ENCODE peak calls at places on chromosomes 1 and 21, in nine cellular contexts. K is GM13976; R is AG04450; T is AG09319; V is A549; D is CD8-positive, alpha-beta T cell; J is cardiac fibroblast; M is astrocyte of the cerebellum; A is esophagus squamous epithelium. I is an unnamed sample.

GRCh38 chr1:192817202-192817601 is 8.4 kb downstream of the RGS2 start:
- DNase-seq in K (no peak), R (no peak), T (no peak), V (no peak), D (no peak), J (no peak), M (no peak), A (no peak), I (no peak)

GRCh38 chr1:206050655-206051235 is 2.2 kb upstream of the RHEX start:
- DNase-seq in K (peak; percentile 49), R (no peak), T (no peak), V (no peak), D (no peak), J (no peak), M (no peak), A (peak; percentile 19), I (peak; percentile 50)

GRCh38 chr1:95084317-95085176 is 11.8 kb upstream of the ALG14 start:
- DNase-seq in K (peak; percentile 65), R (no peak), T (no peak), V (peak; percentile 55), D (no peak), J (peak; percentile 29), M (no peak), A (no peak), I (peak; percentile 74)

GRCh38 chr1:196423612-196424011 is 184.6 kb downstream of the KCNT2 start:
- DNase-seq in K (no peak), R (no peak), T (peak; percentile 11), V (no peak), D (no peak), J (peak; percentile 76), M (no peak), A (no peak), I (no peak)

GRCh38 chr1:227885648-227886502 is 61.9 kb downstream of the WNT9A start:
- DNase-seq in K (peak; percentile 37), R (no peak), T (no peak), V (peak; percentile 60), D (no peak), J (peak; percentile 62), M (peak; percentile 31), A (no peak), I (no peak)

GRCh38 chr21:37711294-37711844 is 204.9 kb downstream of the KCNJ6 start:
- DNase-seq in K (no peak), R (no peak), T (no peak), V (no peak), D (no peak), J (no peak), M (no peak), A (no peak), I (no peak)

GRCh38 chr1:197838836-197839235 is 63.6 kb upstream of the DENND1B start:
- DNase-seq in K (no peak), R (peak; percentile 41), T (peak; percentile 4), V (peak; percentile 15), D (no peak), J (peak; percentile 71), M (no peak), A (no peak), I (no peak)

GRCh38 chr1:72433591-72433990 is 151.3 kb upstream of the NEGR1 start:
- DNase-seq in K (no peak), R (no peak), T (no peak), V (no peak), D (no peak), J (no peak), M (no peak), A (no peak), I (no peak)

GRCh38 chr1:54391450-54392071 is 14.6 kb downstream of the SSBP3 start:
- DNase-seq in K (no peak), R (no peak), T (no peak), V (no peak), D (no peak), J (no peak), M (no peak), A (no peak), I (no peak)

GRCh38 chr1:117886101-117886795 is 43.2 kb downstream of the GDAP2 start:
- DNase-seq in K (no peak), R (peak; percentile 41), T (peak; percentile 56), V (no peak), D (no peak), J (peak; percentile 36), M (no peak), A (no peak), I (no peak)

GRCh38 chr1:211632808-211633522 is 42.5 kb downstream of the NEK2 start:
- DNase-seq in K (no peak), R (peak; percentile 45), T (no peak), V (no peak), D (no peak), J (peak; percentile 80), M (peak; percentile 87), A (no peak), I (no peak)

GRCh38 chr1:150406483-150406882 is 42.5 kb downstream of the RPRD2 start:
- DNase-seq in K (no peak), R (no peak), T (no peak), V (no peak), D (no peak), J (peak; percentile 36), M (no peak), A (no peak), I (no peak)
- TF ChIP-seq CTCF in K (no peak), R (no peak), T (no peak), V (no peak), D (no peak), J (no peak), M (no peak), A (no peak), I (no peak)

GRCh38 chr1:224431726-224432125 is 2.9 kb downstream of the WDR26 start:
- DNase-seq in K (no peak), R (no peak), T (no peak), V (no peak), D (no peak), J (no peak), M (no peak), A (no peak), I (no peak)

GRCh38 chr1:224433671-224434446 is 738 bp downstream of the WDR26 start:
- DNase-seq in K (peak; percentile 54), R (no peak), T (no peak), V (peak; percentile 21), D (peak; percentile 70), J (peak; percentile 17), M (no peak), A (no peak), I (peak; percentile 44)

GRCh38 chr1:224433041-224433670 is 1.4 kb downstream of the WDR26 start:
- DNase-seq in K (no peak), R (no peak), T (no peak), V (no peak), D (peak; percentile 53), J (peak; percentile 27), M (no peak), A (no peak), I (no peak)

GRCh38 chr1:224432141-224432540 is 2.5 kb downstream of the WDR26 start:
- DNase-seq in K (no peak), R (no peak), T (no peak), V (no peak), D (no peak), J (peak; percentile 51), M (no peak), A (no peak), I (no peak)

DNA sequence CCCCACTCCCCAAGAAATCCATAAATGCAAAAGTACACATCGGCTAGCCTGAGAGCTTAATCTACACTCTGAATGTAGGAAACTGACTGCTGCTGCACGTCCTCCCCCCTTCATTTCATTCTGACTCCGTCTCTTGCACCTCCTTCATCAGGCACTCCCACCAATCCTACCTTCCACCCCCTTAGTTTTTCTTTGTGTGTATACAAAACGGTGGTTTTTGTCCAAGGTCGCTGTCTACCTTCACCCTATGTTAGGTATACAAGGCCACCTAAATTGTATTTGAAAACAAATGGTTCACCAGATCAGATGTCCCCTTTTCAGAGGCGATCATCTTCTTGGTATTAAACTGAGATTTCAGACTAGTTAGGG is 1.9 kb downstream of the WDR26 start:
- DNase-seq in K (no peak), R (no peak), T (no peak), V (no peak), D (no peak), J (peak; percentile 33), M (no peak), A (no peak), I (peak; percentile 24)
- TF ChIP-seq CTCF in K (no peak), R (no peak), T (no peak), V (no peak), D (no peak), J (no peak), M (no peak), A (no peak), I (no peak)

DNA sequence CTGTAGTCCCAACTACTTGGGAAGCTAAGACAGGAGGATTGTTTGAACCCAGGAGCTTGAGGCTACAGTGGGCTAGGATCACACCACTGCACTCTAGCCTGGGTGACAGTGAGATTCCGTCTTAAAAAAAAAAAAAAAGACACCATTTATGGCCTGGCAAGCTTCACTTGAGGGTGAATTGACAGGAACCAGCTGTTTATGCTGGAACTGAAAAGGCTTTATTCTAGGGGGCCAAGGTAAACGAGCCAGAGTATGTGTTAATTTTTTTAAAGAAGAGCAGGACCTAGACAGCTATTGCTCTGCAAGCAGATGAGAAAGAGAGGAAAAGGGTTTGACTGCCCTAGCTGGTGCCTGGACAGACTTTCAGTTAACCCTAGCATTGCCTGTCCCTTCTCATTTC is 37.0 kb downstream of the S100A6 start:
- DNase-seq in K (no peak), R (no peak), T (no peak), V (no peak), D (no peak), J (peak; percentile 59), M (no peak), A (no peak), I (no peak)
- TF ChIP-seq CTCF in K (no peak), R (no peak), T (no peak), V (no peak), D (no peak), J (no peak), M (no peak), A (no peak), I (no peak)

GRCh38 chr1:55483523-55483922 is 268.4 kb upstream of the USP24 start:
- DNase-seq in K (no peak), R (no peak), T (no peak), V (no peak), D (no peak), J (no peak), M (no peak), A (no peak), I (no peak)
- TF ChIP-seq CTCF in K (no peak), R (no peak), T (no peak), V (no peak), D (no peak), J (no peak), M (no peak), A (no peak), I (peak; percentile 22)

DNA sequence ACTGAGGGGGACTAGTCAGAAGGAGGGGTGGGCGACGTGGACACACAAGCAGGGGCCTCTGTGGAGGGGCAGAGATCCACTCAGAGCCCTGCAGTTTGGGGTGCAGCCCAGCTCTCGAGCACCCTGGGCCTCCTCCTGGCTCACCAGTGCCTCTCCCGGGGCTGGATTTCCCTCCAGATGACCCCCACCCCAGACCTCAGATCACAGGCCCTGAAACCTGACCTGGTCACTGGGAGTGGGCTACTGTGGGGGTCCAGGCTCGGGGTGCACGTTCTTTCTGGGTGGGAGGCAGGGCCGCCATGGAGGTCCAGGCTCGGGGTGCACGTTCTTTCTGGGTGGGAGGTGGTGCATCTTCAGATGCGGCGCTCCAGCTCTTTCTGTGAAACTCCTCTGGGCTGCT is 10.3 kb upstream of the LHX4 start:
- DNase-seq in K (no peak), R (no peak), T (no peak), V (no peak), D (no peak), J (no peak), M (no peak), A (no peak), I (no peak)
- TF ChIP-seq CTCF in K (no peak), R (no peak), T (no peak), V (no peak), D (no peak), J (no peak), M (no peak), A (no peak), I (no peak)